ENCODE peak calls at places on chromosomes 2 and 18, in six cellular contexts. Q is mammary epithelial cell, B is HFFc6, V is hepatocyte, E is BJ, I is brain microvascular endothelial cell. P is an unnamed sample.

GRCh38 chr2:65487404-65487803 is 55.0 kb upstream of the SPRED2 start:
- DNase-seq in V (no peak), I (no peak), Q (peak; percentile 87), B (no peak), E (no peak), P (no peak)

GRCh38 chr2:105926960-105927678 is 182.4 kb downstream of the NCK2 start:
- DNase-seq in E (no peak), I (no peak), B (no peak), V (no peak), Q (no peak), P (no peak)

GRCh38 chr2:26946841-26947784 is 23.3 kb upstream of the MAPRE3 start:
- DNase-seq in Q (peak; percentile 9), B (no peak), V (peak; percentile 22), E (no peak), I (no peak), P (no peak)

GRCh38 chr2:160299540-160299939 is 99.5 kb upstream of the ITGB6 start:
- DNase-seq in Q (no peak), E (no peak), I (peak; percentile 35), B (no peak), V (no peak), P (no peak)

GRCh38 chr2:205659922-205660321 is 22.4 kb upstream of the NRP2 start:
- DNase-seq in B (no peak), V (no peak), I (no peak), E (no peak), Q (no peak), P (no peak)

GRCh38 chr2:119156891-119157773 is 1.4 kb downstream of the C1QL2 start:
- DNase-seq in Q (no peak), V (no peak), E (no peak), B (no peak), I (no peak), P (no peak)

GRCh38 chr2:37454851-37455762 is 110.7 kb downstream of the QPCT start:
- DNase-seq in E (no peak), V (no peak), I (no peak), Q (no peak), B (no peak), P (no peak)

GRCh38 chr2:235551965-235552364 is 58.1 kb downstream of the AGAP1 start:
- DNase-seq in I (peak; percentile 28), B (peak; percentile 81), Q (peak; percentile 36), V (peak; percentile 74), E (no peak), P (peak; percentile 22)

GRCh38 chr2:180656455-180656847 is 324.0 kb upstream of the UBE2E3 start:
- DNase-seq in B (peak; percentile 81), Q (peak; percentile 93), V (peak; percentile 37), I (peak; percentile 25), E (no peak), P (no peak)

GRCh38 chr2:75513616-75514170 is 47.0 kb downstream of the EVA1A start:
- DNase-seq in Q (peak; percentile 60), V (no peak), B (no peak), E (no peak), I (no peak), P (peak; percentile 52)

GRCh38 chr2:241069821-241070281 is 32.2 kb downstream of the MTERF4 start:
- DNase-seq in I (no peak), V (no peak), E (no peak), Q (no peak), B (no peak), P (no peak)

GRCh38 chr2:118307864-118308263 is 219.6 kb downstream of the INSIG2 start:
- DNase-seq in V (no peak), I (no peak), Q (no peak), E (no peak), B (no peak), P (no peak)

GRCh38 chr18:24426398-24427294 is at the start of gene IMPACT:
- DNase-seq in I (peak; percentile 53), Q (peak; percentile 76), V (peak; percentile 94), B (peak; percentile 45), E (no peak), P (peak; percentile 20)

GRCh38 chr18:44731866-44732555 is 51.3 kb downstream of the SETBP1 start:
- DNase-seq in B (peak; percentile 16), V (no peak), I (peak; percentile 39), Q (peak; percentile 91), E (no peak), P (no peak)

GRCh38 chr2:80968450-80968849 is 663.9 kb upstream of the LRRTM1 start:
- DNase-seq in I (no peak), Q (no peak), B (no peak), V (no peak), E (no peak), P (no peak)

GRCh38 chr18:23470620-23471387 is 17.7 kb downstream of the RIOK3 start:
- DNase-seq in Q (no peak), V (no peak), E (no peak), B (no peak), I (no peak), P (no peak)

GRCh38 chr2:181904022-181904632 is 12.6 kb downstream of the ITPRID2 start:
- DNase-seq in E (no peak), Q (no peak), I (peak; percentile 34), V (peak; percentile 45), B (peak; percentile 37), P (peak; percentile 45)

GRCh38 chr2:65103013-65103720 is 26.7 kb downstream of the RAB1A start:
- DNase-seq in E (no peak), I (no peak), V (no peak), Q (no peak), B (no peak), P (no peak)

GRCh38 chr2:12824771-12825363 is 108.1 kb downstream of the TRIB2 start:
- DNase-seq in Q (no peak), E (no peak), B (no peak), V (no peak), I (no peak), P (no peak)

DNA sequence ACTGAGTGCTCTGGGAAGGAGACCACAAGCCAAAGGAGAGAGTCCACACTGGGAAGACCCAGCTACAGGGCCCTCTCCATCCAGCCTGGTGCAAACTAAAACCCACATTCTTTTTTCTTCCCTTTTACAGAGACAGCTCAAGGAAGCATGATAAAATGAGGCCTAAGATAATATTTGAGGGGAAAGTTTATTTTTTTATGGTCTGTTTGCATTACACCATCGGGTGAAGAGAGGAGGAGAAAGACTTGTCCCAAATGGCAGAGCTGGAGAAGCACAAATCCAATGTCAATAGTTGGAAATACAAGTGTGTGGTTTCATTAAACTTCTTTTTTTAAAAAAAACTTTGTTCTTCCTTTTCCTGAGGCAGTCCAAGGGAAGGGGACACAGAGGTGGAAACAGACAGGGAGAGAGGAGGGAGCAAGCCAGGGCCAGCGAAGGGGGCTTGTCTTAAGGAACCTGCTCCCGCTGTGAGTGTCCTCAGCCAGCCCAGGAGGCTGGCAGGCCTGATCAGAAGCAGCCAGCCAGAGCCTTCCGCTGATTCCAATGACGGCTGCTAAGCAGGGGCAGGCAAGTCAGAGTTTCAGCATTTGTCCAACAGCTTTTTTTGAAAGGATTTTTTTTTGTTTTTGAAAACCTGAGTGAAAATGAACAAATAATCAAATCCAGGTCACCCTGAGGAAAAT is 203.8 kb upstream of the SIX2 start:
- DNase-seq in E (no peak), I (no peak), V (no peak), Q (no peak), B (no peak), P (no peak)
- TF ChIP-seq CTCF in E (no peak), I (no peak), V (no peak), Q (no peak), B (no peak), P (no peak)

GRCh38 chr2:84793641-84794040 is 87.2 kb downstream of the TRABD2A start:
- DNase-seq in I (no peak), E (no peak), V (no peak), Q (no peak), B (no peak), P (no peak)
- TF ChIP-seq CTCF in I (no peak), E (no peak), V (no peak), Q (no peak), B (no peak), P (no peak)

GRCh38 chr2:18752022-18752493 is 162.7 kb upstream of the NT5C1B start:
- DNase-seq in Q (no peak), E (no peak), I (no peak), V (no peak), B (no peak), P (no peak)

GRCh38 chr2:18750662-18751554 is 161.5 kb upstream of the NT5C1B start:
- DNase-seq in V (no peak), E (no peak), I (no peak), Q (peak; percentile 23), B (no peak), P (no peak)

GRCh38 chr2:18754286-18754685 is 164.9 kb upstream of the NT5C1B start:
- DNase-seq in B (no peak), V (no peak), I (no peak), E (no peak), Q (no peak), P (no peak)

GRCh38 chr2:18753722-18754121 is 164.4 kb upstream of the NT5C1B start:
- DNase-seq in I (no peak), E (no peak), B (no peak), Q (no peak), V (no peak), P (no peak)

DNA sequence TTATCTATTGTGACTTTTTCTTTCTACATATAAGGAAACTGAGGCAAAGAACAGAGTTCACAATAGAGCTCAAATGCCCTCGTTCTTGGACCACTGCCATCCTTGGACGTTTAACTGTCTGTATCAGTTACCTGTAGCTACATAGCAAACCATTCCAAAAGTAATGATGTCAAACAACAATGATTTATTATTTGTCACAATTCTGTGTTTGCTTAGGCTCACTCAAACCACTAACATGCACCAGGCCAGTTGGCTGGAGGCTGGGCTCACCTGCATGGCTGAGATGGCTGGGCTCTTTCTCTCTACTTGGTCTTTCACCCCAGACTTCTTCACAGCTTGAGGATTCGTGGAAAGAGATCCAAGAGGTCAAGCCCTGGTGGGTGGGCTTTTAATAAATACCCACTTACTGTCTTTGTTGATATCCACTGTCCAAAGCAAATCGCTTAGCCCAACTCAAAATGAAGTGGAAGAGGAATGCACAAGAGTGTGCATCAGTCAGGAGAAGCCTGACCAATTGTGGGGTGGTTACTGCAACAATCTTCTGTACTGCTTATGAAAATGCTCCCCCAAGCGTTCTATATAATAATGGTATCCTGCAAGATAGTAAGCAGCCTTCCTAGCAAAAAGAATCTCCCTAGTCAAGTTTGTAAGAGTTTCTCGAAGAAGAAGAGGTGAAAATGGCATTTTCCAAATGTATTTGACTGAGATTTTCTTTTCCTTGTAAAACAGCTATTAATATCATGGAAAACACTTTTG is 163.5 kb upstream of the NT5C1B start:
- DNase-seq in Q (no peak), E (no peak), V (no peak), I (no peak), B (peak; percentile 57), P (no peak)
- TF ChIP-seq CTCF in Q (no peak), E (no peak), V (no peak), I (no peak), B (peak; percentile 72), P (no peak)

DNA sequence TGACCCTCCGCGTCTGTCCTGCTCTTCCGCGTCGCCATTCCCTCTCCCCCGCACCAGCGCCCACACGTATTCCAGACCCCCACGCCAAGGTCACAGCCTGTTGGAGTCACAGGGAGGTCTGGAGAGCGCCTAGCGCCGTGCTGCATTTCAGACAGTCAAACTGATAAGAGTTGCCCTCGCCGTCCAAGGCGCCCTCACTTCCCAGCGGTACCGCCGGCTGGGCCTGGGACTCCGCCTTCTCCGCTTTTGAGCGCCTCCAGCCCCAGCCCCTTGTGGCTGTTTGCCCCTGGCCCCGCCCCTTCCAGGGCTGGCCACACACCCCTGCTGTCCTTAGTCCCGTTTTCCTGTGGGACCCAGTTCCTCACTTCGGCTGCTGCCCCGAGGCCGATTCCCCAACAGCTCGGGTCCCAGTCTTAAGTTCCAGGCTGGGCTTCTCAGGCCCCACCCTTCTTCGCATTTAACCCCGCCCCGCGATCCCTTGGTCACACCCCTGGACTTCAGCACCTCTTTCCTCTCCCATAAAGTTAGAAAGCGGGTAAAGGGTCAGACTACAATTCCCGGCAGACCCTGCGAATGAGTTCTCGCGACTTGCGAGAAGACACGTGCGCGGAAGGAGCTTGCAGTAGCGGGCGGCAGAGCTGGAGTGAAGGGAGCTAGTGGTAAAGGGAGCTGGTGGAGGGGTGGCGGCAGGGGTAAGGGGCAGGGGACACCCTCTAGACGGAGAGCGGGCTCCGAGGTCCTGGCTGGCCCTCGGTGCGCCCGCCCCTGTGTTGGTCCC is at the start of gene GMPPA:
- DNase-seq in I (peak; percentile 98), E (peak; percentile 99), B (peak; percentile 98), V (peak; percentile 97), Q (peak; percentile 98), P (peak; percentile 97)
- TF ChIP-seq CTCF in I (peak; percentile 18), E (peak; percentile 4), B (peak; percentile 16), V (no peak), Q (no peak), P (peak; percentile 5)